ENCODE peak calls at places on chromosomes 6 and 20, in six cellular contexts. One of them, this sample, is unnamed.

GRCh38 chr20:41050361-41051019 is 21.9 kb downstream of the TOP1 start:
- DNase-seq in choroid plexus epithelial cell: peak; percentile 72
- DNase-seq in B cell: peak; percentile 21
- DNase-seq in brain microvascular endothelial cell: no peak
- DNase-seq in body of pancreas: no peak
- DNase-seq in T-helper 22 cell: no peak
- DNase-seq in this sample: peak; percentile 57

GRCh38 chr6:106309766-106310373 is 15.7 kb downstream of the ATG5 start:
- DNase-seq in choroid plexus epithelial cell: peak; percentile 11
- DNase-seq in B cell: no peak
- DNase-seq in brain microvascular endothelial cell: no peak
- DNase-seq in body of pancreas: no peak
- DNase-seq in T-helper 22 cell: no peak
- DNase-seq in this sample: peak; percentile 71

GRCh38 chr20:63588641-63589041 is 14.6 kb upstream of the HELZ2 start:
- DNase-seq in choroid plexus epithelial cell: no peak
- DNase-seq in B cell: no peak
- DNase-seq in brain microvascular endothelial cell: no peak
- DNase-seq in body of pancreas: no peak
- DNase-seq in T-helper 22 cell: no peak
- DNase-seq in this sample: no peak

GRCh38 chr6:162119349-162119748 is 608.2 kb downstream of the PRKN start:
- DNase-seq in choroid plexus epithelial cell: peak; percentile 71
- DNase-seq in B cell: no peak
- DNase-seq in brain microvascular endothelial cell: peak; percentile 56
- DNase-seq in body of pancreas: no peak
- DNase-seq in T-helper 22 cell: no peak
- DNase-seq in this sample: peak; percentile 6

GRCh38 chr20:25295386-25296093 is 47.7 kb downstream of the PYGB start:
- DNase-seq in choroid plexus epithelial cell: no peak
- DNase-seq in B cell: no peak
- DNase-seq in brain microvascular endothelial cell: no peak
- DNase-seq in body of pancreas: peak; percentile 86
- DNase-seq in T-helper 22 cell: no peak
- DNase-seq in this sample: no peak

GRCh38 chr6:101489456-101489855 is 95.9 kb downstream of the GRIK2 start:
- DNase-seq in choroid plexus epithelial cell: no peak
- DNase-seq in B cell: no peak
- DNase-seq in brain microvascular endothelial cell: no peak
- DNase-seq in body of pancreas: no peak
- DNase-seq in T-helper 22 cell: no peak
- DNase-seq in this sample: no peak

GRCh38 chr6:42771741-42772100 is 10.1 kb upstream of the BICRAL start:
- DNase-seq in choroid plexus epithelial cell: no peak
- DNase-seq in B cell: peak; percentile 46
- DNase-seq in brain microvascular endothelial cell: no peak
- DNase-seq in body of pancreas: no peak
- DNase-seq in T-helper 22 cell: peak; percentile 44
- DNase-seq in this sample: no peak

GRCh38 chr6:151310852-151311767 is 71.3 kb downstream of the AKAP12 start:
- DNase-seq in choroid plexus epithelial cell: no peak
- DNase-seq in B cell: no peak
- DNase-seq in brain microvascular endothelial cell: no peak
- DNase-seq in body of pancreas: no peak
- DNase-seq in T-helper 22 cell: no peak
- DNase-seq in this sample: no peak

GRCh38 chr20:56554869-56555268 is 21.8 kb downstream of the FAM209B start:
- DNase-seq in choroid plexus epithelial cell: peak; percentile 98
- DNase-seq in B cell: no peak
- DNase-seq in brain microvascular endothelial cell: peak; percentile 92
- DNase-seq in body of pancreas: peak; percentile 33
- DNase-seq in T-helper 22 cell: no peak
- DNase-seq in this sample: peak; percentile 96

GRCh38 chr20:1415667-1416468 is 23.0 kb upstream of the FKBP1A start:
- DNase-seq in choroid plexus epithelial cell: peak; percentile 88
- DNase-seq in B cell: no peak
- DNase-seq in brain microvascular endothelial cell: peak; percentile 93
- DNase-seq in body of pancreas: no peak
- DNase-seq in T-helper 22 cell: no peak
- DNase-seq in this sample: peak; percentile 72

GRCh38 chr20:12941025-12941424 is 67.7 kb upstream of the SPTLC3 start:
- DNase-seq in choroid plexus epithelial cell: peak; percentile 79
- DNase-seq in B cell: no peak
- DNase-seq in brain microvascular endothelial cell: no peak
- DNase-seq in body of pancreas: no peak
- DNase-seq in T-helper 22 cell: no peak
- DNase-seq in this sample: no peak

GRCh38 chr6:169982461-169983386 is 231.3 kb downstream of the ERMARD start:
- DNase-seq in choroid plexus epithelial cell: no peak
- DNase-seq in B cell: no peak
- DNase-seq in brain microvascular endothelial cell: no peak
- DNase-seq in body of pancreas: no peak
- DNase-seq in T-helper 22 cell: no peak
- DNase-seq in this sample: no peak

GRCh38 chr20:47332381-47333206 is 23.9 kb downstream of the ZMYND8 start:
- DNase-seq in choroid plexus epithelial cell: no peak
- DNase-seq in B cell: no peak
- DNase-seq in brain microvascular endothelial cell: no peak
- DNase-seq in body of pancreas: no peak
- DNase-seq in T-helper 22 cell: no peak
- DNase-seq in this sample: no peak

GRCh38 chr6:27214126-27214601 is 33.3 kb upstream of the PRSS16 start:
- DNase-seq in choroid plexus epithelial cell: no peak
- DNase-seq in B cell: no peak
- DNase-seq in brain microvascular endothelial cell: peak; percentile 23
- DNase-seq in body of pancreas: no peak
- DNase-seq in T-helper 22 cell: no peak
- DNase-seq in this sample: no peak

GRCh38 chr6:148345176-148345575 is 2.5 kb downstream of the SASH1 start:
- DNase-seq in choroid plexus epithelial cell: no peak
- DNase-seq in B cell: no peak
- DNase-seq in brain microvascular endothelial cell: no peak
- DNase-seq in body of pancreas: no peak
- DNase-seq in T-helper 22 cell: no peak
- DNase-seq in this sample: no peak

GRCh38 chr6:65182681-65183080 is 524.3 kb downstream of the EYS start:
- DNase-seq in choroid plexus epithelial cell: peak; percentile 73
- DNase-seq in B cell: no peak
- DNase-seq in brain microvascular endothelial cell: peak; percentile 49
- DNase-seq in body of pancreas: peak; percentile 12
- DNase-seq in T-helper 22 cell: no peak
- DNase-seq in this sample: no peak

GRCh38 chr6:163620670-163621330 is 206.3 kb downstream of the QKI start:
- DNase-seq in choroid plexus epithelial cell: no peak
- DNase-seq in B cell: no peak
- DNase-seq in brain microvascular endothelial cell: peak; percentile 3
- DNase-seq in body of pancreas: no peak
- DNase-seq in T-helper 22 cell: no peak
- DNase-seq in this sample: peak; percentile 20

This sample was measured in astrocyte of the hippocampus.